ENCODE peak calls at places on chromosomes 5 and 9, in ten cellular contexts. U is suprapubic skin, J is stomach, R is Karpas-422, A is coronary artery, S is right cardiac atrium, E is DND-41, B is cardiac muscle cell, K is GM12878, O is hepatocyte. C is an unnamed sample.

GRCh38 chr9:76530458-76531100 is 71.6 kb downstream of the GCNT1 start:
- DNase-seq in U (no peak), J (no peak), R (no peak), A (no peak), S (peak; percentile 40), E (no peak), B (peak; percentile 48), K (no peak), O (no peak), C (no peak)

GRCh38 chr5:83530186-83530585 is 58.6 kb downstream of the VCAN start:
- DNase-seq in U (no peak), J (no peak), R (no peak), A (no peak), S (no peak), E (no peak), B (peak; percentile 15), K (no peak), O (no peak), C (no peak)

GRCh38 chr5:69238760-69239251 is 4.1 kb downstream of the CDK7 start:
- DNase-seq in U (no peak), J (no peak), R (no peak), A (no peak), S (no peak), E (no peak), B (peak; percentile 24), K (no peak), O (no peak), C (peak; percentile 70)

GRCh38 chr5:109378095-109378494 is 31.7 kb downstream of the PJA2 start:
- DNase-seq in U (no peak), J (no peak), R (no peak), A (no peak), S (no peak), E (no peak), B (no peak), K (no peak), O (no peak), C (no peak)

GRCh38 chr5:103259705-103260355 is 1.3 kb downstream of the MACIR start:
- DNase-seq in U (no peak), J (no peak), R (no peak), A (no peak), S (no peak), E (no peak), B (peak; percentile 45), K (no peak), O (no peak), C (no peak)

GRCh38 chr5:150119421-150120061 is 33.2 kb upstream of the CSF1R start:
- DNase-seq in U (peak; percentile 63), J (no peak), R (peak; percentile 49), A (no peak), S (peak; percentile 10), E (no peak), B (no peak), K (no peak), O (no peak), C (peak; percentile 51)

GRCh38 chr5:167442922-167443321 is 848.5 kb upstream of the WWC1 start:
- DNase-seq in U (no peak), J (no peak), R (no peak), A (no peak), S (no peak), E (no peak), B (peak; percentile 0), K (no peak), O (no peak), C (no peak)

GRCh38 chr9:68708513-68708912 is 3.5 kb downstream of the PIP5K1B start:
- DNase-seq in U (no peak), J (no peak), R (no peak), A (no peak), S (no peak), E (no peak), B (no peak), K (no peak), O (no peak), C (no peak)

GRCh38 chr5:72587909-72588308 is 80.7 kb upstream of the ZNF366 start:
- DNase-seq in U (no peak), J (no peak), R (no peak), A (no peak), S (no peak), E (no peak), B (peak; percentile 44), K (no peak), O (no peak), C (no peak)

GRCh38 chr9:98147582-98147981 is 28.6 kb upstream of the TRIM14 start:
- DNase-seq in U (no peak), J (no peak), R (no peak), A (no peak), S (no peak), E (no peak), B (no peak), K (no peak), O (no peak), C (no peak)

GRCh38 chr5:145101246-145101645 is 733.9 kb downstream of the PRELID2 start:
- DNase-seq in U (no peak), J (no peak), R (peak; percentile 43), A (no peak), S (no peak), E (no peak), B (no peak), K (no peak), O (peak; percentile 6), C (no peak)

GRCh38 chr9:128723866-128724743 is at the start of gene ZDHHC12:
- DNase-seq in U (peak; percentile 99), J (peak; percentile 100), R (peak; percentile 100), A (peak; percentile 95), S (peak; percentile 96), E (peak; percentile 99), B (peak; percentile 95), K (peak; percentile 92), O (peak; percentile 98), C (peak; percentile 100)

GRCh38 chr5:132134384-132134783 is 60.8 kb downstream of the CSF2 start:
- DNase-seq in U (no peak), J (no peak), R (no peak), A (no peak), S (no peak), E (no peak), B (peak; percentile 40), K (no peak), O (no peak), C (no peak)

GRCh38 chr9:121198512-121199042 is 3.1 kb downstream of the RAB14 start:
- DNase-seq in U (no peak), J (no peak), R (peak; percentile 54), A (no peak), S (no peak), E (no peak), B (no peak), K (no peak), O (no peak), C (no peak)

GRCh38 chr9:87337335-87338074 is 160.2 kb upstream of the DAPK1 start:
- DNase-seq in U (no peak), J (no peak), R (no peak), A (no peak), S (no peak), E (no peak), B (peak; percentile 72), K (no peak), O (peak; percentile 19), C (no peak)

GRCh38 chr5:11222169-11222568 is 461.1 kb upstream of the DAP start:
- DNase-seq in U (no peak), J (no peak), R (no peak), A (no peak), S (no peak), E (no peak), B (no peak), K (no peak), O (no peak), C (no peak)

GRCh38 chr5:154291917-154292316 is 101.4 kb downstream of the GALNT10 start:
- DNase-seq in U (no peak), J (no peak), R (no peak), A (no peak), S (no peak), E (no peak), B (no peak), K (no peak), O (no peak), C (no peak)

GRCh38 chr5:60829490-60830266 is 14.4 kb downstream of the ELOVL7 start:
- DNase-seq in U (no peak), J (no peak), R (no peak), A (no peak), S (no peak), E (no peak), B (no peak), K (no peak), O (no peak), C (no peak)

GRCh38 chr9:106883030-106883429 is 20.1 kb downstream of the ZNF462 start:
- DNase-seq in U (no peak), J (no peak), R (no peak), A (no peak), S (no peak), E (no peak), B (no peak), K (no peak), O (no peak), C (no peak)

GRCh38 chr5:39132128-39132447 is 57.9 kb upstream of the RICTOR start:
- DNase-seq in U (no peak), J (no peak), R (no peak), A (no peak), S (no peak), E (no peak), B (no peak), K (no peak), O (no peak), C (no peak)

GRCh38 chr5:165559645-165560044 is 2054.2 kb downstream of the MAT2B start:
- DNase-seq in U (no peak), J (no peak), R (no peak), A (no peak), S (no peak), E (no peak), B (no peak), K (no peak), O (no peak), C (no peak)

GRCh38 chr5:139460457-139460856 is 2.1 kb downstream of the ECSCR start:
- DNase-seq in U (no peak), J (no peak), R (no peak), A (no peak), S (no peak), E (no peak), B (no peak), K (no peak), O (no peak), C (no peak)
- H3K27ac ChIP-seq in U (no peak overlapping the region), J (peak overlapping the region; percentile 62), R (no peak overlapping the region), A (no peak overlapping the region), S (peak overlapping the region; percentile 40), E (no peak overlapping the region), B (no peak overlapping the region), K (peak overlapping the region; percentile 93), O (no peak overlapping the region), C (no peak overlapping the region)

GRCh38 chr5:133967124-133967523 is 1.3 kb downstream of the C5orf15 start:
- DNase-seq in U (no peak), J (no peak), R (no peak), A (no peak), S (no peak), E (no peak), B (peak; percentile 30), K (no peak), O (no peak), C (no peak)
- H3K27ac ChIP-seq in U (no peak overlapping the region), J (peak overlapping the region; percentile 96), R (no peak overlapping the region), A (peak overlapping the region; percentile 99), S (no peak overlapping the region), E (no peak overlapping the region), B (no peak overlapping the region), K (no peak overlapping the region), O (peak overlapping the region; percentile 95), C (peak overlapping the region; percentile 47)

GRCh38 chr5:43638556-43638955 is 35.6 kb downstream of the NNT start:
- DNase-seq in U (no peak), J (no peak), R (no peak), A (no peak), S (no peak), E (no peak), B (peak; percentile 38), K (no peak), O (no peak), C (no peak)
- H3K27ac ChIP-seq in U (peak overlapping the region; percentile 25), J (no peak overlapping the region), R (peak overlapping the region; percentile 9), A (no peak overlapping the region), S (no peak overlapping the region), E (no peak overlapping the region), B (no peak overlapping the region), K (no peak overlapping the region), O (no peak overlapping the region), C (no peak overlapping the region)

GRCh38 chr9:9753266-9753665 is 859.5 kb downstream of the PTPRD start:
- DNase-seq in U (no peak), J (no peak), R (no peak), A (no peak), S (no peak), E (no peak), B (no peak), K (no peak), O (no peak), C (no peak)
- H3K27ac ChIP-seq in U (no peak overlapping the region), J (no peak overlapping the region), R (no peak overlapping the region), A (no peak overlapping the region), S (no peak overlapping the region), E (no peak overlapping the region), B (no peak overlapping the region), K (no peak overlapping the region), O (no peak overlapping the region), C (no peak overlapping the region)